ENCODE peak calls at places on chromosome 17, in seven cellular contexts. P, O, Q, D, U, G and N are unnamed samples.

GRCh38 chr17:61054430-61054829 is 345.2 kb upstream of the TBX2 start:
- DNase-seq in P (no peak), O (no peak), Q (no peak), D (no peak), U (no peak), G (no peak), N (no peak)

GRCh38 chr17:6786618-6787017 is 10.6 kb downstream of the FBXO39 start:
- DNase-seq in P (no peak), O (no peak), Q (peak; percentile 33), D (no peak), U (no peak), G (no peak), N (no peak)

GRCh38 chr17:47621293-47622178 is 28.2 kb upstream of the KPNB1 start:
- DNase-seq in P (no peak), O (peak; percentile 88), Q (peak; percentile 69), D (peak; percentile 30), U (no peak), G (no peak), N (no peak)

GRCh38 chr17:40452921-40453378 is 9.7 kb downstream of the IGFBP4 start:
- DNase-seq in P (no peak), O (no peak), Q (no peak), D (no peak), U (no peak), G (no peak), N (no peak)

GRCh38 chr17:45787044-45787443 is 2.9 kb downstream of the CRHR1 start:
- DNase-seq in P (no peak), O (no peak), Q (no peak), D (no peak), U (no peak), G (no peak), N (no peak)

GRCh38 chr17:66602659-66603363 is 232.1 kb upstream of the CACNG5 start:
- DNase-seq in P (no peak), O (no peak), Q (no peak), D (no peak), U (no peak), G (no peak), N (no peak)

GRCh38 chr17:79835953-79836951 is 3.0 kb downstream of the CBX4 start:
- DNase-seq in P (no peak), O (no peak), Q (no peak), D (peak; percentile 93), U (peak; percentile 90), G (peak; percentile 87), N (no peak)

GRCh38 chr17:59456923-59457615 is 108.3 kb upstream of the DHX40 start:
- DNase-seq in P (no peak), O (no peak), Q (no peak), D (no peak), U (no peak), G (no peak), N (no peak)

GRCh38 chr17:78013683-78014467 is 55.4 kb downstream of the TNRC6C start:
- DNase-seq in P (peak; percentile 58), O (no peak), Q (no peak), D (peak; percentile 75), U (no peak), G (peak; percentile 48), N (no peak)

GRCh38 chr17:1147664-1148063 is 32.1 kb downstream of the ABR start:
- DNase-seq in P (no peak), O (no peak), Q (no peak), D (peak; percentile 78), U (no peak), G (peak; percentile 88), N (no peak)

GRCh38 chr17:35596072-35596471 is 8.9 kb downstream of the AP2B1 start:
- DNase-seq in P (no peak), O (no peak), Q (no peak), D (no peak), U (no peak), G (no peak), N (no peak)

GRCh38 chr17:1630662-1631061 is 2.0 kb upstream of the SLC43A2 start:
- DNase-seq in P (no peak), O (no peak), Q (no peak), D (no peak), U (no peak), G (no peak), N (no peak)

GRCh38 chr17:40485851-40486512 is 15.4 kb downstream of the TNS4 start:
- DNase-seq in P (no peak), O (peak; percentile 91), Q (peak; percentile 98), D (no peak), U (no peak), G (no peak), N (no peak)

GRCh38 chr17:82351713-82352488 is 7.1 kb upstream of the TEX19 start:
- DNase-seq in P (peak; percentile 88), O (peak; percentile 80), Q (peak; percentile 44), D (peak; percentile 95), U (peak; percentile 84), G (peak; percentile 86), N (no peak)
- TF ChIP-seq CTCF in P (peak; percentile 85), O (peak; percentile 95), Q (peak; percentile 95), D (peak; percentile 95), U (peak; percentile 98), G (peak; percentile 93), N (peak; percentile 98)

DNA sequence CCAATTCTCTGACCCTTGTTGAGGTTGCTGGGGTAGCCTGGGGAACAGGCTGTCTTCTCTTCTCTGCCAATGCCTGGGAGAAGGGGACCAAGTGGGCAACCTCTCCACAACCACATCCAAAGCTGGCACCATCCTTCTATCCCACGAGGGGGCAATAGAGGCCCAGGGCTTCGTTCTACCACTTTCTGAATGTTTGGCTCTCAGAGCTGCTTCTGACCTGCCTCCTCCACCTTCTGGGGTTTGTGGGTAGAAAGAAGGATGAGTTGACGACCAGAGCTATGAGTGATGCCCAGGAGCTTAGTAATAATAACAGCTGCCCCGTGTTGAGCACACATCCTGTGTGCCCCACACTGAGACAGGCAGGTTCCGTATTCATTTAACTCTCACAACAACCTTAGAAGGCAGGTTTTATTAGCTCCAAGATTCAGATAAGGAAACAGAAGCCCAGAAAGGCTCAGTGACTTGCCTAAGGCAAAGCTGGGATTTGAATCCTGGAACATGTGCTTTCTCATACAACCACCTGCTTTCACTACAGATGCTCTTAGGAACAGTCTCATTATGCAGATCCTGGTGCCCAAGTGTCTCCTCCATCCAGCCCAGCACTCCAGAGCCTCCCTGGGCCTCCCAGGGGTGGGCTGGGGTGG is 11.1 kb downstream of the TSPOAP1 start:
- DNase-seq in P (peak; percentile 79), O (peak; percentile 68), Q (peak; percentile 29), D (peak; percentile 70), U (no peak), G (peak; percentile 69), N (peak; percentile 34)
- TF ChIP-seq CTCF in P (peak; percentile 77), O (peak; percentile 90), Q (peak; percentile 83), D (peak; percentile 74), U (peak; percentile 56), G (peak; percentile 82), N (peak; percentile 81)

DNA sequence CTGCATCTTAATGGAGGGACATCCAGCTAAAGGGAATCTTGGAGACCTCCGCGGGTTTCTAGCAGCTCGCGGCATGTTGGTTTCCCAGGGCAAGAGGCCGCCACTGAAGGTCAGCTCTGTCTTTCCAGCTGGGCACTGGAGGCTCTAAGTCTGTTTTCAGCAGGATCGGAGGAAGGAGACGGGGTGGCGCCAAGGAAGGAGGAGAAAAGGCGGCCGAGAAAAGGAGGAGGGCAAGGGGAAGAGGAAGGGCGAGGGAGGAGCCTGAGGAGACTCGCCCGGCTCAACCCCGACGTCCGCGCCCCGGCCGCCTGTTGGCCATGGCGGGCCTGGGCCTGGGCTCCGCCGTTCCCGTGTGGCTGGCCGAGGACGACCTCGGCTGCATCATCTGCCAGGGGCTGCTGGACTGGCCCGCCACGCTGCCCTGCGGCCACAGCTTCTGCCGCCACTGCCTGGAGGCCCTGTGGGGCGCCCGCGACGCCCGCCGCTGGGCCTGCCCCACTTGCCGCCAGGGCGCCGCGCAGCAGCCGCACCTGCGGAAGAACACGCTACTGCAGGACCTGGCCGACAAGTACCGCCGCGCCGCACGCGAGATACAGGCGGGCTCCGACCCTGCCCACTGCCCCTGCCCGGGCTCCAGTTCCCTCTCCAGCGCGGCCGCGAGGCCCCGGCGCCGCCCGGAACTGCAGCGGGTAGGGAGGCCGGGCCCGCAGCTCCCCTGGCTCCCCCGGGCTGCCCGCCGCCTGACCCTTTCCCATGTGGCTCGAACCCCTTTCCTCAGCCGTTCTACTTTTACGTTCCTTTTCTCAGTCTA is at the start of gene RNF135:
- DNase-seq in P (peak; percentile 83), O (peak; percentile 84), Q (peak; percentile 46), D (peak; percentile 87), U (peak; percentile 78), G (peak; percentile 88), N (no peak)
- TF ChIP-seq CTCF in P (no peak), O (peak; percentile 4), Q (no peak), D (peak; percentile 38), U (peak; percentile 27), G (peak; percentile 44), N (peak; percentile 69)

GRCh38 chr17:75878174-75878998 is at the start of gene TRIM47:
- DNase-seq in P (no peak), O (peak; percentile 74), Q (no peak), D (peak; percentile 56), U (peak; percentile 68), G (peak; percentile 78), N (peak; percentile 91)
- TF ChIP-seq CTCF in P (no peak), O (peak; percentile 6), Q (peak; percentile 21), D (no peak), U (no peak), G (peak; percentile 44), N (peak; percentile 40)

GRCh38 chr17:50051082-50051576 is 4.8 kb upstream of the ITGA3 start:
- DNase-seq in P (no peak), O (peak; percentile 94), Q (no peak), D (no peak), U (no peak), G (no peak), N (peak; percentile 69)

GRCh38 chr17:50051606-50052005 is 4.3 kb upstream of the ITGA3 start:
- DNase-seq in P (no peak), O (no peak), Q (no peak), D (no peak), U (no peak), G (no peak), N (peak; percentile 27)

GRCh38 chr17:50049636-50050035 is 6.3 kb upstream of the ITGA3 start:
- DNase-seq in P (no peak), O (no peak), Q (no peak), D (no peak), U (no peak), G (no peak), N (peak; percentile 50)

GRCh38 chr17:50048988-50049387 is 6.9 kb upstream of the ITGA3 start:
- DNase-seq in P (no peak), O (peak; percentile 25), Q (no peak), D (no peak), U (no peak), G (no peak), N (peak; percentile 29)

GRCh38 chr17:50050431-50051032 is 5.4 kb upstream of the ITGA3 start:
- DNase-seq in P (no peak), O (no peak), Q (no peak), D (no peak), U (no peak), G (no peak), N (peak; percentile 67)
- TF ChIP-seq CTCF in P (no peak), O (peak; percentile 27), Q (no peak), D (no peak), U (no peak), G (no peak), N (peak; percentile 9)

GRCh38 chr17:74309902-74310301 is 16.1 kb upstream of the KIF19 start:
- DNase-seq in P (no peak), O (no peak), Q (no peak), D (no peak), U (no peak), G (no peak), N (no peak)

GRCh38 chr17:74307984-74308773 is 17.8 kb upstream of the KIF19 start:
- DNase-seq in P (no peak), O (no peak), Q (no peak), D (no peak), U (no peak), G (no peak), N (no peak)

GRCh38 chr17:74303300-74303699 is 22.7 kb upstream of the KIF19 start:
- DNase-seq in P (no peak), O (no peak), Q (no peak), D (no peak), U (no peak), G (no peak), N (no peak)

GRCh38 chr17:74305865-74306654 is 20.0 kb upstream of the KIF19 start:
- DNase-seq in P (no peak), O (no peak), Q (no peak), D (peak; percentile 31), U (no peak), G (no peak), N (no peak)
- TF ChIP-seq CTCF in P (no peak), O (no peak), Q (no peak), D (peak; percentile 33), U (no peak), G (no peak), N (peak; percentile 29)